ENCODE peak calls at places on chromosomes 2 and 18, in four cellular contexts. O, B, P and K are unnamed samples.

GRCh38 chr2:215421859-215422461 is 13.9 kb downstream of the FN1 start:
- DNase-seq in O (no peak), B (no peak), P (no peak), K (no peak)

GRCh38 chr2:204483497-204484164 is 61.6 kb upstream of the PARD3B start:
- DNase-seq in O (peak), B (no peak), P (no peak), K (peak)

GRCh38 chr18:52287151-52287550 is 52.8 kb upstream of the DCC start:
- DNase-seq in O (no peak), B (no peak), P (no peak), K (no peak)

GRCh38 chr2:14633451-14634211 is 1.1 kb downstream of the LRATD1 start:
- DNase-seq in O (peak), B (no peak), P (no peak), K (peak)

GRCh38 chr18:31553800-31554199 is 37.9 kb upstream of the TTR start:
- DNase-seq in O (peak), B (no peak), P (no peak), K (peak)

GRCh38 chr18:72091369-72091768 is 452.8 kb downstream of the CBLN2 start:
- DNase-seq in O (no peak), B (no peak), P (no peak), K (no peak)

GRCh38 chr2:66021296-66021695 is 413.6 kb upstream of the MEIS1 start:
- DNase-seq in O (peak), B (no peak), P (no peak), K (peak)

GRCh38 chr2:199851886-199852285 is 894 bp upstream of the FTCDNL1 start:
- DNase-seq in O (no peak), B (no peak), P (no peak), K (peak)

GRCh38 chr2:68134120-68134519 is 23.6 kb upstream of the PNO1 start:
- DNase-seq in O (no peak), B (no peak), P (no peak), K (no peak)

GRCh38 chr2:238158807-238159539 is at the start of gene ERFE:
- DNase-seq in O (peak), B (peak), P (no peak), K (peak)
- TF ChIP-seq CTCF in O (peak), B (no peak), P (peak), K (peak)

GRCh38 chr18:3380384-3380961 is 69.5 kb upstream of the TGIF1 start:
- DNase-seq in O (peak), B (no peak), P (no peak), K (peak)
- TF ChIP-seq CTCF in O (no peak), B (no peak), P (no peak), K (peak)

GRCh38 chr2:151437630-151438029 is 27.9 kb downstream of the RIF1 start:
- DNase-seq in O (peak), B (no peak), P (no peak), K (peak)
- TF ChIP-seq CTCF in O (peak), B (peak), P (peak), K (peak)

DNA sequence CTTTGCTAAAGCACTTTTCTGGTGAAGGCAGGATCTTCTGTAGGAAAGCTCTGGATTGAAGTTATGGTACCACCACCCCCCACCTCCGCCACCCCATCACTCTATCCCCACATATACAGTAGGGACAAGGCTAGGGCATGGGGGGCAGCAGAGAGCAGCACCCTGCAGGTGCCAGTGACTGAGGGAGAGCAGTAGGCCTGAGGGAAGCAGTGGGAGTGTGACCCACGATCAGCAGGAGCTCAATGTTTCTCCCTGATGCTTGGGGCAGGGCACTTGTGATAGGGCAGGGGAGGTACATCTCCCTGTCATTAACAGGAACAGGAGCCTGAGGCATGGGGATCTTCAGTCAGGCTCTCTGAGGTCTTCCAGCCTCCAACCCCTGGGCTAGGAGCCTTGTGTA is 121.6 kb downstream of the ZFP36L2 start:
- DNase-seq in O (no peak), B (no peak), P (no peak), K (no peak)
- TF ChIP-seq CTCF in O (no peak), B (no peak), P (no peak), K (no peak)

GRCh38 chr2:108589786-108590185 is 55.5 kb downstream of the LIMS1 start:
- DNase-seq in O (no peak), B (no peak), P (no peak), K (no peak)

GRCh38 chr2:108591163-108591562 is 56.9 kb downstream of the LIMS1 start:
- DNase-seq in O (no peak), B (no peak), P (no peak), K (no peak)

GRCh38 chr2:108594982-108595464 is 60.8 kb downstream of the LIMS1 start:
- DNase-seq in O (peak), B (no peak), P (no peak), K (peak)

GRCh38 chr2:108594132-108594981 is 60.1 kb downstream of the LIMS1 start:
- DNase-seq in O (peak), B (no peak), P (no peak), K (peak)

DNA sequence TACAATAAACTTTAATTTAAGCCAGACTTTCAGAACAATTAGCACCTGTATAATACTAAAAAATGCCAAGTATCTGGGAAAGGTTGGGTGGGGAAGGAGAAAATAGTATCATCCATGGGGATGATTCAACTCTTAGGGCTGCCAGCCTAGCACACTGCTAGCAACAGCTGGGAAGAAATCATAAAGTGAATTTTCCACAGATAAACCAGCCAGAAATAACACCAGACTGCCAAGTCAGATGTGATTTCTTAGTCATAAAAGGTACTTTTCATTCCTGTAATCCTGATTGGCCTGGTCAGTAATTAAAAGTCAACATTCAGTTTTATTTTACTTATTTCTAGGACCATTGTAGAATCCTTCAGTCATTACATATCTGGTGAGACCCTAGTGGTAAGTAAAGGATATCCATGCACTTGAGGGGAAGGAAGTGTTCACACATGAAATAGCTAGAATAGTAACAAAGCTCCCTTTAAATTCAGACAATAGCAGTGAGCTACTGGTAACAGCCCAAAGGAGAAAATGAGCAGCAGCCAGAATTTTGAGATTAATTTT is 59.4 kb downstream of the LIMS1 start:
- DNase-seq in O (peak), B (no peak), P (no peak), K (peak)
- TF ChIP-seq CTCF in O (no peak), B (no peak), P (no peak), K (no peak)

GRCh38 chr2:54176577-54176976 is 61.2 kb downstream of the ACYP2 start:
- DNase-seq in O (peak), B (no peak), P (peak), K (peak)
- TF ChIP-seq CTCF in O (no peak), B (no peak), P (peak), K (peak)

DNA sequence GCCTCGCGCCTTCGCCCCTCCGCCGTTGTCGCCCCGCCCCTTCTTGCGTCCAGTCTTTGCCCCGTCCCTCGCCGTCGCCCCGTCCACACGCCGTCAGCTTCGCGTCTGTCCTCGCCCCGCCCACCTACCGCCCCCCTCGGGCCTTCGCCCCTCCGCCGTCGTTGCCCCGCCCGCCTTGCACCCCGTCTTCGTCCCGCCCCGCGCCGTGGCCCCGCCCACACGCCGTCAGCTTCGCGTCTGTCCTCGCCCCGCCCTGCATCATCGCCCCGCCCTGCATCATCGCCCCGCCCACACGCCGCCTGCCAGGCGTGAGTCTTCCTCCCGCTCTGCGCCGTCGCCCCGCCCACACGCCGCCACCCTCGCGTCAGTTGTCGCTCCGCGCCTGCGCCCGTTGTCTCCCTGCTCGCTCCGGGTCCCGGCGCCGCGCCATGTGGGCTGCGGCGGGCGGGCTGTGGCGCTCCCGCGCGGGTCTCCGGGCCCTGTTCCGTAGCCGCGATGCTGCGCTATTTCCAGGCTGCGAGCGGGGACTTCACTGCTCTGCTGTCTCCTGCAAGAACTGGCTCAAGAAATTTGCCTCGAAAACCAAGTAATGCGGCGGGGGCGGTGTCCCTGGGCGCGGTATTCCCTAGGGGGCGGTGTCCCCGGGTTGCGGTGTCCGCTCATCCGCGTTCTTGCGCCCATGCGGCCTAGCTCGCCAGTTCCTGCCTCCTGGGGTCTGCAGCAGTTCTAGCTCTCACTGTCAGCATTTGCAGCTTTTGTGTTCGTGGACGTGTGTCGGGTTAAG is at the start of gene RBFA:
- DNase-seq in O (peak), B (peak), P (peak), K (peak)
- TF ChIP-seq CTCF in O (peak), B (peak), P (peak), K (peak)